ENCODE peak calls at places on chromosome 22, in five cellular contexts. O is hepatocyte, M is GM23248, N is PC-3, Q is GM23338. H is an unnamed sample.

GRCh38 chr22:24727218-24727851 is 47.2 kb downstream of the PIWIL3 start:
- DNase-seq in O (peak), M (peak), N (peak), Q (no peak), H (no peak)

GRCh38 chr22:48098936-48099245 is 1336.4 kb downstream of the TBC1D22A start:
- DNase-seq in O (no peak), M (no peak), N (no peak), Q (no peak), H (peak)

GRCh38 chr22:26134654-26135330 is 34.5 kb upstream of the SEZ6L start:
- DNase-seq in O (peak), M (no peak), N (no peak), Q (peak), H (peak)

GRCh38 chr22:35477911-35478582 is 62.6 kb upstream of the RASD2 start:
- DNase-seq in O (peak), M (peak), N (peak), Q (no peak), H (no peak)

GRCh38 chr22:24482586-24482985 is 12.5 kb upstream of the UPB1 start:
- DNase-seq in O (no peak), M (peak), N (peak), Q (no peak), H (no peak)

GRCh38 chr22:17043521-17043920 is 35.5 kb upstream of the GAB4 start:
- DNase-seq in O (no peak), M (no peak), N (no peak), Q (no peak), H (no peak)

GRCh38 chr22:33389927-33390326 is 331.7 kb upstream of the SYN3 start:
- DNase-seq in O (no peak), M (no peak), N (no peak), Q (no peak), H (no peak)

GRCh38 chr22:29479417-29480261 is at the start of gene NEFH:
- DNase-seq in O (peak), M (no peak), N (no peak), Q (peak), H (no peak)

GRCh38 chr22:28670691-28671261 is 8.9 kb downstream of the TTC28 start:
- DNase-seq in O (no peak), M (no peak), N (peak), Q (no peak), H (no peak)

GRCh38 chr22:22911327-22912134 is 23.9 kb downstream of the IGLL5 start:
- DNase-seq in O (no peak), M (no peak), N (no peak), Q (no peak), H (no peak)

GRCh38 chr22:44331881-44332714 is 19.3 kb upstream of the SHISAL1 start:
- DNase-seq in O (peak), M (peak), N (peak), Q (peak), H (no peak)

GRCh38 chr22:46087816-46088277 is 62.5 kb upstream of the PPARA start:
- DNase-seq in O (peak), M (peak), N (no peak), Q (no peak), H (no peak)

GRCh38 chr22:47020157-47020556 is 257.7 kb downstream of the TBC1D22A start:
- DNase-seq in O (no peak), M (peak), N (no peak), Q (no peak), H (no peak)

GRCh38 chr22:26568207-26568706 is 21.7 kb downstream of the TPST2 start:
- DNase-seq in O (peak), M (no peak), N (peak), Q (peak), H (no peak)

GRCh38 chr22:46373838-46374662 is 38.5 kb downstream of the TRMU start:
- DNase-seq in O (no peak), M (no peak), N (no peak), Q (no peak), H (no peak)

GRCh38 chr22:18091916-18092526 is 14.2 kb downstream of the PEX26 start:
- DNase-seq in O (peak), M (peak), N (no peak), Q (no peak), H (peak)

GRCh38 chr22:25364736-25365241 is 145.3 kb downstream of the CRYBB2 start:
- DNase-seq in O (no peak), M (no peak), N (no peak), Q (no peak), H (no peak)

GRCh38 chr22:48740086-48740730 is 1087.5 kb downstream of the BRD1 start:
- DNase-seq in O (peak), M (no peak), N (no peak), Q (no peak), H (no peak)

GRCh38 chr22:32469799-32470212 is 4.8 kb upstream of the FBXO7 start:
- DNase-seq in O (peak), M (peak), N (peak), Q (no peak), H (no peak)

GRCh38 chr22:35154937-35155387 is 89.0 kb downstream of the ISX start:
- DNase-seq in O (peak), M (peak), N (peak), Q (peak), H (peak)

GRCh38 chr22:21666786-21667185 is 974 bp downstream of the PPIL2 start:
- DNase-seq in O (no peak), M (peak), N (no peak), Q (peak), H (no peak)

GRCh38 chr22:21673534-21674321 is 7.9 kb downstream of the PPIL2 start:
- DNase-seq in O (peak), M (no peak), N (no peak), Q (no peak), H (no peak)

GRCh38 chr22:21672107-21672629 is 6.4 kb downstream of the PPIL2 start:
- DNase-seq in O (no peak), M (no peak), N (no peak), Q (no peak), H (no peak)

GRCh38 chr22:21665047-21665851 is 563 bp upstream of the PPIL2 start:
- DNase-seq in O (peak), M (no peak), N (no peak), Q (no peak), H (no peak)

DNA sequence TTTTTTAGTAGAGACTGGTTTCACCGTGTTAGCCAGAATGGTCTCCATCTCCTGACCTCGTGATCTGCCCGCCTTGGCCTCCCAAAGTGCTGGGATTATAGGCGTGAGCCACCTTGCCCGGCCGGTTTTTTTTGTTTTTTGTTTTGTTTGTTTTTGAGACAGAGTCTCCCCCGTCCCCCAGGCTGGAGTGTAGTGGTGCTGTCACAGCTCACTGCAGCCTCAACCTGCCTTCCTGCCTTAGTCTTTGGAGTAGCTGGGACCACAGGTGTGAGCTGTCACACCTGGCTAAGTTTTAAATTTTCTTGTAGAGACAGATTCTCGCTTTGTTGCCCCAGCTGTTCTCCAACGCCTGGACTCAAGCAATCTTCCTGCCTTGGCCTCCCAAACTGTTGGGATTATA is 3.2 kb downstream of the PPIL2 start:
- DNase-seq in O (no peak), M (no peak), N (peak), Q (no peak), H (no peak)
- TF ChIP-seq EZH2phosphoT487 in O (no peak), M (no peak), N (no peak), Q (no peak), H (no peak)

DNA sequence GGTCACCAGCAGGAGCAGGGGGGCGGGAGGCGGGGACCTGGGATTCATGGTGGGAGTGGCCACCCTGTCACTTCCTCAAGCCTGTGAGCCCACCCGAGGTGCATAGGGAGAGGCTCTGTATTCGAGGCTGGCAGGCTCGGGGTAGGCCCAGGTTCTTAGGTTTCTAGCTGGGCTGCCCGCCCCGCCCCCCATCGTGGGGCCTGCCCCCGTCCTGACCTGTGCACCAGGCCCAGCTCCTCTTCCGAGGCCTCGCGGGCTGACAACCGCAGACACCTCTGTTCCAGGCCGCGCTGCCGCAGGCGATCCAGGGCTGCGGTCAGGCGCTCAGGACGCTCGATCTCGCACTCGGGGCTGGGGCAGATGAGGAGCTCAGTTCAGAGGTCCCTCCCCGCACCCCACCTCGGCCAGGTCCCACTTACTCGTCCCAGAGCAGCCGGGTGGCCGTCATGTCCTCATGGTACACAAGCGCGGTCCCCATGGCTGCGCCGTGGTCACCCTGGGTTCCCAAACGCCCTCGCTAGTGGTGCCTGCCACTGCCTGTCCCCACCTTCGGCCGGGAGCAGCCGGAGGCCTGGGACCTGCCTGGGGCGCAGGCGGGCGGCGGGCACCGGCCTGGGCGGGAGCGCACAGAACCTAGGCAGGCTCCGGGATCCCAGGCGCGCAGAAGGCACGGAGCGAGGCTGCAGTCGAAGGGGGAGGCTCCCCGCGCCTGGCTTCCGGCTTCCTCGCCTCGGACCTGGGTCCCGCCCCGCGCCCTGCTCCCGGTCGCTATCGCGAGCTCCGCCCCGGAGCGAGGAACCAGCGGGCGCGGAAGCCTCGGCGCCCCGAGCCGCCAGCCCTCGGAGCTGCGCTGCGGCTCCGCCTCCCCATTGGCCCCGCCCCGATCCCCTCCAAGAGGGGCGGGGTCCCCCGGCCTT is at the start of gene HDAC10:
- DNase-seq in O (peak), M (peak), N (peak), Q (peak), H (peak)
- H2AFZ ChIP-seq in O (peak), M (peak), N (peak), Q (peak), H (peak)

DNA sequence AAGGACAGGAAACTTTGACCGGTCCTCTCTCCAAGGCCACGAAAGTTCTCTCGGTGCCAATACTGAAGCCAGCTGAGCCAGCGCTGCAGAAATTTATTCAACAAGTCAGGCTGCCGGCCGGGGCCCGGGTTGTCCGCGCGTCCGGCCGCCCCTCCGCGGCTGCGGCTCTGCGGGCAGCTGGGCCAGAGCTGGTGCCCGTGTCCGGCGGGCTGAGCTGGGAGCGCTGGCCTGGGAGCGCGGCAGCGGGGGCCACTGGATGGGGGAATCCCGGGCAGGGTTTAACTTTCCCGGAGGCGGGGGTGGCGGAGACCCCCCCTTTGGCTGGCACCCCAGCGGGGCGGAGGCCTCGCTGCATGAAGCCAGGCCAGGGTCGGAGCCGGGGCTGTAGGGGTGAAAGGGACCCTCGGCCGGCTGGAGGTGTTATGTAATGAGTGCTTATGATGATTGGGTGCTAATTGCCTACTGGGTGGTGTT is 12.3 kb upstream of the CACNA1I start:
- DNase-seq in O (no peak), M (peak), N (no peak), Q (peak), H (no peak)
- TF ChIP-seq EZH2 in O (peak), M (peak), N (no peak), Q (peak), H (no peak)

GRCh38 chr22:20507253-20508066 is at the start of gene MED15:
- DNase-seq in O (peak), M (peak), N (peak), Q (peak), H (peak)
- TF ChIP-seq EZH2phosphoT487 in O (no peak), M (no peak), N (no peak), Q (no peak), H (no peak)

DNA sequence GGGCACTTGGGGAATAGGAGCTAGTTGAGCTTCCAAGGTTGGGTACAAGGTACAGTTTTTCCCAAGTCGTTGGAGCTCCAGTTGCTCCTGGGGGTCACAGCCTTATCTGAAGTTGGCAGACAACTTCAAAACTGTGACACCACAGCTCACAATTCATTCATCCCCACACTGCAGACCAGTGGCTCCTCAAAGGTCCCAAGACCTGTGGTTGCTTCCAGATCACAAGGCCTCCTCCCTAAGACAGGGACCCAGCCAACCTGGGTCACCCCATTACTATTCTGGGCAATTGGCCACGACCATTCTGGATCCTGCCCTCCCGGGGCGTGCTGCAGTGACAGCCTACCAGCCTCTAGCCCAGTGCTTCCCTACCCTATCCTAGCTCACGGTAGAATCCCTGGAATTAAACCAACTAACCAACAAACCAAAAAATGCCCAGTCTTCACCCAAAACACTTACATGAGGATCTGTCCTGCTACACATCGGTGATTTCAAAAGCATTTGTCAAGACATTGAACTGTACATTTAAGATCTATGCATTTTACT is 862 bp upstream of the PDXP start:
- DNase-seq in O (no peak), M (peak), N (peak), Q (peak), H (no peak)
- H2AFZ ChIP-seq in O (peak), M (peak), N (peak), Q (no peak), H (peak)

DNA sequence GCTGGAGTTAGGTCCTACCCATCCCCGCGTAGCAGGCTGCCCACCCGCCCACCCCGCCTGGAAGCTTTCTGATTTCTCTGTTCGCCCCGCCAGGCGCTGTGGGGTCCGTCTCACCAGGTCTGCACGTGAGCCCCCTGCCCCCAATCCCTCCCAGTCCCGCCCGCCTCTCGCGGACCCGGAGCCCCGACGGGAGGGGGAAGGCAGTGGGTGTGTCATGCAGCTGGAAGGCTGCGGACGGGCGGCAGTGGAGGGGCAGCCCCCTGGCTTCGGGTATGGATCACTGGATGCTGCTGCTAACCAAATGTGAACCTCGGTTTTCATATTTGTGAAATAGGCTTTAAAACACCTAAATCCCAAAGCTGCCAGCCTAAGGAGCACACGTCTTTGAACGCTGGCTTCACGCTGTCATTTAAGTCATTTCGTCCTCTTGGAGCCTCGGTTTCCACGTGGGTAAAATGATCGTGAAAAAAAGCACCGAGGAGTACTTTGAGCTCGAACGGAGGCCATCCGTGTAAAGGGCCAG is 568 bp upstream of the BIK start:
- DNase-seq in O (no peak), M (peak), N (no peak), Q (peak), H (no peak)
- TF ChIP-seq EZH2 in O (no peak), M (peak), N (no peak), Q (peak), H (no peak)

DNA sequence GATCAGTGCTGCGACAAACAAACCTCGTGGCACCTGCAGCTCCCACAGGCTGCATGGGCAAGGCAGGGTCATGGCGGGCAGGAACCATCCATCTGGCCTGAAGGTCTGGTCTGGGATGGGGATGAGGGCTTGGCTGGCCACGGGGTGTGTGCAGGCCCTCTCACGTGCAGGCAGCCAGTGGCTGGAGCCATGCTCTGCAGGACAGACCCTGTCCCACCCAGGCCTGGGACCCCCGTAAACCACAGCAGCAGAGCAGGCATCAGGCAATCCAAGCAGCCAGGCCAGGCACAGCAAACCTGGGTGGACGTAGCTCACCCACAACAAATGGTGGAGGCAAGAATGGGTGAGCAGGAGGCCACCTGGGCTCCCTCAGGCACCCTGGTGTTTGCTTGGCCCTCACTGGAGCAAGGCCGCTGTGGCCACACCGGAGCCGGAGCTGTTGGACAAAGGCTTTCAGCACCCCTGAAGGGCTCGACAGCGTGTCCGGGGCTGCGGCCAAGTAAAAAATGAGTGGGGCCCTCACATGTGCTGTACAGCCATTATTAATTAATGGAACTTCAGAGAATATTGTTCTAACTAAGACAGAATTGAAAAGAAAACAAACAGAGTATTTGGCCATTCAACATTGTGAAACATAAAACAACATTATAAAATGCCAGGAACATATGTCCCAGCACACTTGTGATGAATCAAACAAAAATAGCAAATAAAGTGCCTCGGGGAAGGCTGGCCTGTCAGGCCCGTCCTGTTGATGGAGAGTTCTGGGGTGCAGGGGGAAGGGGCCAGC is 24.0 kb upstream of the GNB1L start:
- DNase-seq in O (no peak), M (peak), N (no peak), Q (no peak), H (no peak)
- TF ChIP-seq EZH2phosphoT487 in O (no peak), M (no peak), N (no peak), Q (no peak), H (no peak)